ENCODE peak calls at places on chromosomes 13 and 19, in six cellular contexts. L is stimulated activated CD4-positive, alpha-beta T cell treated with anti-CD3 and anti-CD28 coated beads, Interleukin-1b, Interleukin-23, amount 100 ng/mL, for 24 hours; V is EL; A is NCI-H1092; R is activated CD4-positive, alpha-beta T cell treated with anti-CD3 and anti-CD28 coated beads for 24 hours; E is iPS DF 6.9. M is an unnamed sample.

GRCh38 chr13:41974262-41974900 is 13.5 kb upstream of the VWA8 start:
- DNase-seq in L (no peak), V (no peak), A (no peak), R (no peak), E (no peak), M (no peak)

GRCh38 chr19:30883071-30883470 is 466.2 kb downstream of the TSHZ3 start:
- DNase-seq in L (no peak), V (no peak), A (no peak), R (no peak), E (no peak), M (no peak)

GRCh38 chr13:23796546-23796945 is 92.7 kb downstream of the MIPEP start:
- DNase-seq in L (no peak), V (no peak), A (no peak), R (no peak), E (no peak), M (no peak)

GRCh38 chr19:14405758-14406644 is 13.1 kb downstream of the DDX39A start:
- DNase-seq in L (peak), V (peak), A (peak), R (peak), E (peak), M (peak)

GRCh38 chr19:662207-662961 is 630 bp downstream of the RNF126 start:
- DNase-seq in L (peak), V (peak), A (peak), R (peak), E (no peak), M (no peak)

GRCh38 chr19:29590278-29590677 is 15.8 kb upstream of the POP4 start:
- DNase-seq in L (no peak), V (no peak), A (no peak), R (no peak), E (no peak), M (no peak)

GRCh38 chr19:792361-792885 is 4.8 kb upstream of the PTBP1 start:
- DNase-seq in L (no peak), V (no peak), A (no peak), R (no peak), E (no peak), M (no peak)

GRCh38 chr19:18292810-18293641 is 11.6 kb upstream of the JUND start:
- DNase-seq in L (no peak), V (peak), A (no peak), R (no peak), E (no peak), M (no peak)

GRCh38 chr19:46603752-46604241 is 2.7 kb downstream of the CALM3 start:
- DNase-seq in L (no peak), V (no peak), A (no peak), R (no peak), E (no peak), M (no peak)

GRCh38 chr13:51363625-51364024 is 24.1 kb downstream of the SERPINE3 start:
- DNase-seq in L (no peak), V (no peak), A (no peak), R (no peak), E (no peak), M (no peak)

GRCh38 chr13:109479991-109480696 is 306.2 kb downstream of the IRS2 start:
- DNase-seq in L (no peak), V (peak), A (no peak), R (no peak), E (no peak), M (no peak)

GRCh38 chr19:33639034-33639681 is 17.4 kb downstream of the CHST8 start:
- DNase-seq in L (no peak), V (no peak), A (no peak), R (no peak), E (no peak), M (no peak)

GRCh38 chr19:49971991-49972401 is 11.0 kb upstream of the SIGLEC11 start:
- DNase-seq in L (no peak), V (no peak), A (no peak), R (no peak), E (no peak), M (no peak)

GRCh38 chr13:94713556-94714182 is 1.3 kb upstream of the SOX21 start:
- DNase-seq in L (no peak), V (no peak), A (no peak), R (no peak), E (no peak), M (no peak)

GRCh38 chr13:99694251-99694650 is 193.0 kb downstream of the TM9SF2 start:
- DNase-seq in L (no peak), V (no peak), A (no peak), R (no peak), E (no peak), M (no peak)

GRCh38 chr19:36032251-36033104 is at the start of gene CLIP3:
- DNase-seq in L (no peak), V (peak), A (peak), R (peak), E (no peak), M (peak)

GRCh38 chr19:46346821-46347571 is at the start of gene PPP5C:
- DNase-seq in L (peak), V (peak), A (peak), R (peak), E (peak), M (peak)

GRCh38 chr13:43113603-43114002 is 90.2 kb downstream of the DNAJC15 start:
- DNase-seq in L (no peak), V (no peak), A (no peak), R (no peak), E (no peak), M (no peak)

GRCh38 chr13:49366841-49367240 is 77.0 kb downstream of the CAB39L start:
- DNase-seq in L (no peak), V (peak), A (no peak), R (no peak), E (no peak), M (no peak)

GRCh38 chr13:84500016-84500415 is 617.7 kb upstream of the SLITRK1 start:
- DNase-seq in L (no peak), V (no peak), A (no peak), R (no peak), E (no peak), M (no peak)

GRCh38 chr13:35478384-35479222 is 2.1 kb upstream of the MAB21L1 start:
- DNase-seq in L (no peak), V (peak), A (no peak), R (no peak), E (no peak), M (no peak)

GRCh38 chr13:74132152-74132767 is 1.9 kb downstream of the KLF12 start:
- DNase-seq in L (no peak), V (peak), A (no peak), R (no peak), E (no peak), M (no peak)

GRCh38 chr19:13978306-13978705 is 26.0 kb downstream of the DCAF15 start:
- DNase-seq in L (no peak), V (no peak), A (peak), R (no peak), E (peak), M (no peak)

GRCh38 chr19:47435196-47435595 is 15.9 kb upstream of the MEIS3 start:
- DNase-seq in L (no peak), V (no peak), A (no peak), R (no peak), E (no peak), M (no peak)

GRCh38 chr13:47933688-47934011 is 67.4 kb downstream of the SUCLA2 start:
- DNase-seq in L (no peak), V (no peak), A (no peak), R (no peak), E (no peak), M (no peak)

GRCh38 chr13:29934531-29935308 is 84.3 kb upstream of the UBL3 start:
- DNase-seq in L (no peak), V (no peak), A (no peak), R (no peak), E (no peak), M (no peak)

GRCh38 chr13:99161512-99161911 is 39.1 kb upstream of the UBAC2 start:
- DNase-seq in L (no peak), V (no peak), A (no peak), R (no peak), E (no peak), M (no peak)

M was measured in activated CD8-positive, alpha-beta memory T cell treated with anti-CD3 and anti-CD28 coated beads for 48 hours.